ENCODE peak calls at places on chromosomes 12 and 14, in eight cellular contexts. One of them, this sample, is unnamed. For H3K36me3 and H3K27me3, the result is how much of the 10 kb centered on the place peaks cover.

GRCh38 chr14:96263347-96264199 is 7.6 kb downstream of the BDKRB1 start:
- DNase-seq in mammary epithelial cell: no peak
- DNase-seq in body of pancreas: no peak
- DNase-seq in testis: no peak
- DNase-seq in CD8-positive, alpha-beta memory T cell: no peak
- DNase-seq in brain microvascular endothelial cell: no peak
- DNase-seq in Caco-2: no peak
- DNase-seq in colonic mucosa: peak
- DNase-seq in this sample: peak

GRCh38 chr12:26017484-26018211 is 59.2 kb downstream of the RASSF8 start:
- DNase-seq in brain microvascular endothelial cell: no peak
- DNase-seq in mammary epithelial cell: peak
- DNase-seq in testis: peak
- DNase-seq in body of pancreas: peak
- DNase-seq in Caco-2: peak
- DNase-seq in colonic mucosa: peak
- DNase-seq in CD8-positive, alpha-beta memory T cell: no peak
- DNase-seq in this sample: peak

GRCh38 chr12:44795970-44796369 is 80.1 kb downstream of the NELL2 start:
- DNase-seq in CD8-positive, alpha-beta memory T cell: no peak
- DNase-seq in body of pancreas: no peak
- DNase-seq in testis: no peak
- DNase-seq in Caco-2: no peak
- DNase-seq in colonic mucosa: no peak
- DNase-seq in brain microvascular endothelial cell: no peak
- DNase-seq in mammary epithelial cell: no peak
- DNase-seq in this sample: no peak

GRCh38 chr12:123058980-123059379 is 78.5 kb downstream of the ARL6IP4 start:
- DNase-seq in brain microvascular endothelial cell: no peak
- DNase-seq in Caco-2: no peak
- DNase-seq in testis: peak
- DNase-seq in colonic mucosa: no peak
- DNase-seq in body of pancreas: no peak
- DNase-seq in mammary epithelial cell: no peak
- DNase-seq in CD8-positive, alpha-beta memory T cell: no peak
- DNase-seq in this sample: no peak

GRCh38 chr14:20873370-20874177 is 17.6 kb upstream of the RNASE3 start:
- DNase-seq in colonic mucosa: peak
- DNase-seq in CD8-positive, alpha-beta memory T cell: peak
- DNase-seq in Caco-2: peak
- DNase-seq in testis: peak
- DNase-seq in body of pancreas: peak
- DNase-seq in brain microvascular endothelial cell: peak
- DNase-seq in mammary epithelial cell: peak
- DNase-seq in this sample: peak

GRCh38 chr12:98478606-98479005 is 36.8 kb upstream of the TMPO start:
- DNase-seq in mammary epithelial cell: peak
- DNase-seq in brain microvascular endothelial cell: no peak
- DNase-seq in Caco-2: no peak
- DNase-seq in body of pancreas: no peak
- DNase-seq in CD8-positive, alpha-beta memory T cell: no peak
- DNase-seq in colonic mucosa: no peak
- DNase-seq in testis: no peak
- DNase-seq in this sample: no peak

GRCh38 chr14:103518416-103519042 is 4.1 kb downstream of the CKB start:
- DNase-seq in CD8-positive, alpha-beta memory T cell: peak
- DNase-seq in testis: peak
- DNase-seq in mammary epithelial cell: peak
- DNase-seq in colonic mucosa: peak
- DNase-seq in brain microvascular endothelial cell: no peak
- DNase-seq in Caco-2: peak
- DNase-seq in body of pancreas: peak
- DNase-seq in this sample: peak

GRCh38 chr14:103520657-103521437 is 1.8 kb downstream of the CKB start:
- DNase-seq in body of pancreas: peak
- DNase-seq in testis: peak
- DNase-seq in Caco-2: no peak
- DNase-seq in CD8-positive, alpha-beta memory T cell: peak
- DNase-seq in mammary epithelial cell: peak
- DNase-seq in brain microvascular endothelial cell: peak
- DNase-seq in colonic mucosa: peak
- DNase-seq in this sample: peak

GRCh38 chr12:22821985-22822384 is 197.0 kb downstream of the ETNK1 start:
- DNase-seq in body of pancreas: no peak
- DNase-seq in Caco-2: no peak
- DNase-seq in brain microvascular endothelial cell: peak
- DNase-seq in CD8-positive, alpha-beta memory T cell: no peak
- DNase-seq in colonic mucosa: no peak
- DNase-seq in mammary epithelial cell: no peak
- DNase-seq in testis: no peak
- DNase-seq in this sample: no peak

GRCh38 chr14:96271421-96271762 is 15.4 kb downstream of the BDKRB1 start:
- DNase-seq in Caco-2: no peak
- DNase-seq in mammary epithelial cell: peak
- DNase-seq in CD8-positive, alpha-beta memory T cell: no peak
- DNase-seq in testis: no peak
- DNase-seq in body of pancreas: no peak
- DNase-seq in colonic mucosa: no peak
- DNase-seq in brain microvascular endothelial cell: no peak
- DNase-seq in this sample: no peak

GRCh38 chr12:121061831-121062230 is 22.8 kb upstream of the OASL start:
- DNase-seq in testis: no peak
- DNase-seq in body of pancreas: no peak
- DNase-seq in Caco-2: no peak
- DNase-seq in colonic mucosa: no peak
- DNase-seq in brain microvascular endothelial cell: no peak
- DNase-seq in mammary epithelial cell: no peak
- DNase-seq in CD8-positive, alpha-beta memory T cell: no peak
- DNase-seq in this sample: no peak

GRCh38 chr12:26940820-26941219 is 2.5 kb downstream of the FGFR1OP2 start:
- DNase-seq in colonic mucosa: no peak
- DNase-seq in mammary epithelial cell: no peak
- DNase-seq in body of pancreas: no peak
- DNase-seq in Caco-2: no peak
- DNase-seq in brain microvascular endothelial cell: peak
- DNase-seq in testis: no peak
- DNase-seq in CD8-positive, alpha-beta memory T cell: no peak
- DNase-seq in this sample: no peak

GRCh38 chr12:95003213-95003920 is at the start of gene NDUFA12:
- DNase-seq in mammary epithelial cell: peak
- DNase-seq in brain microvascular endothelial cell: peak
- DNase-seq in body of pancreas: peak
- DNase-seq in Caco-2: peak
- DNase-seq in testis: peak
- DNase-seq in colonic mucosa: peak
- DNase-seq in CD8-positive, alpha-beta memory T cell: peak
- DNase-seq in this sample: peak
- H3K36me3 ChIP-seq in mammary epithelial cell: under half
- H3K36me3 ChIP-seq in brain microvascular endothelial cell: under half
- H3K36me3 ChIP-seq in body of pancreas: under half
- H3K36me3 ChIP-seq in Caco-2: under half
- H3K36me3 ChIP-seq in testis: under half
- H3K36me3 ChIP-seq in colonic mucosa: under half
- H3K36me3 ChIP-seq in CD8-positive, alpha-beta memory T cell: under half
- H3K36me3 ChIP-seq in this sample: under half

GRCh38 chr14:24369463-24369862 is 1.5 kb downstream of the NFATC4 start:
- DNase-seq in mammary epithelial cell: no peak
- DNase-seq in CD8-positive, alpha-beta memory T cell: no peak
- DNase-seq in Caco-2: no peak
- DNase-seq in testis: no peak
- DNase-seq in colonic mucosa: no peak
- DNase-seq in body of pancreas: no peak
- DNase-seq in brain microvascular endothelial cell: no peak
- DNase-seq in this sample: no peak
- H3K4me3 ChIP-seq in mammary epithelial cell: no peak
- H3K4me3 ChIP-seq in CD8-positive, alpha-beta memory T cell: no peak
- H3K4me3 ChIP-seq in Caco-2: no peak
- H3K4me3 ChIP-seq in testis: no peak
- H3K4me3 ChIP-seq in colonic mucosa: no peak
- H3K4me3 ChIP-seq in body of pancreas: no peak
- H3K4me3 ChIP-seq in brain microvascular endothelial cell: peak
- H3K4me3 ChIP-seq in this sample: no peak

GRCh38 chr12:109308534-109309440 is at the start of gene FOXN4:
- DNase-seq in Caco-2: peak
- DNase-seq in testis: peak
- DNase-seq in colonic mucosa: no peak
- DNase-seq in CD8-positive, alpha-beta memory T cell: no peak
- DNase-seq in body of pancreas: no peak
- DNase-seq in brain microvascular endothelial cell: no peak
- DNase-seq in mammary epithelial cell: no peak
- DNase-seq in this sample: peak
- H3K27me3 ChIP-seq in Caco-2: under half
- H3K27me3 ChIP-seq in testis: under half
- H3K27me3 ChIP-seq in colonic mucosa: under half
- H3K27me3 ChIP-seq in CD8-positive, alpha-beta memory T cell: under half
- H3K27me3 ChIP-seq in body of pancreas: under half
- H3K27me3 ChIP-seq in brain microvascular endothelial cell: half or more
- H3K27me3 ChIP-seq in mammary epithelial cell: under half
- H3K27me3 ChIP-seq in this sample: under half

GRCh38 chr14:101835566-101835965 is 74.1 kb downstream of the PPP2R5C start:
- DNase-seq in Caco-2: no peak
- DNase-seq in body of pancreas: no peak
- DNase-seq in CD8-positive, alpha-beta memory T cell: no peak
- DNase-seq in brain microvascular endothelial cell: no peak
- DNase-seq in mammary epithelial cell: no peak
- DNase-seq in testis: no peak
- DNase-seq in colonic mucosa: no peak
- DNase-seq in this sample: no peak

GRCh38 chr14:101833045-101833444 is 71.5 kb downstream of the PPP2R5C start:
- DNase-seq in Caco-2: no peak
- DNase-seq in brain microvascular endothelial cell: no peak
- DNase-seq in mammary epithelial cell: no peak
- DNase-seq in colonic mucosa: no peak
- DNase-seq in testis: peak
- DNase-seq in CD8-positive, alpha-beta memory T cell: no peak
- DNase-seq in body of pancreas: peak
- DNase-seq in this sample: no peak

GRCh38 chr14:101836131-101836530 is 74.6 kb downstream of the PPP2R5C start:
- DNase-seq in body of pancreas: no peak
- DNase-seq in CD8-positive, alpha-beta memory T cell: no peak
- DNase-seq in testis: peak
- DNase-seq in colonic mucosa: no peak
- DNase-seq in mammary epithelial cell: no peak
- DNase-seq in brain microvascular endothelial cell: peak
- DNase-seq in Caco-2: no peak
- DNase-seq in this sample: no peak

GRCh38 chr14:101835166-101835557 is 73.7 kb downstream of the PPP2R5C start:
- DNase-seq in body of pancreas: no peak
- DNase-seq in mammary epithelial cell: no peak
- DNase-seq in testis: no peak
- DNase-seq in brain microvascular endothelial cell: no peak
- DNase-seq in colonic mucosa: no peak
- DNase-seq in Caco-2: no peak
- DNase-seq in CD8-positive, alpha-beta memory T cell: no peak
- DNase-seq in this sample: no peak

DNA sequence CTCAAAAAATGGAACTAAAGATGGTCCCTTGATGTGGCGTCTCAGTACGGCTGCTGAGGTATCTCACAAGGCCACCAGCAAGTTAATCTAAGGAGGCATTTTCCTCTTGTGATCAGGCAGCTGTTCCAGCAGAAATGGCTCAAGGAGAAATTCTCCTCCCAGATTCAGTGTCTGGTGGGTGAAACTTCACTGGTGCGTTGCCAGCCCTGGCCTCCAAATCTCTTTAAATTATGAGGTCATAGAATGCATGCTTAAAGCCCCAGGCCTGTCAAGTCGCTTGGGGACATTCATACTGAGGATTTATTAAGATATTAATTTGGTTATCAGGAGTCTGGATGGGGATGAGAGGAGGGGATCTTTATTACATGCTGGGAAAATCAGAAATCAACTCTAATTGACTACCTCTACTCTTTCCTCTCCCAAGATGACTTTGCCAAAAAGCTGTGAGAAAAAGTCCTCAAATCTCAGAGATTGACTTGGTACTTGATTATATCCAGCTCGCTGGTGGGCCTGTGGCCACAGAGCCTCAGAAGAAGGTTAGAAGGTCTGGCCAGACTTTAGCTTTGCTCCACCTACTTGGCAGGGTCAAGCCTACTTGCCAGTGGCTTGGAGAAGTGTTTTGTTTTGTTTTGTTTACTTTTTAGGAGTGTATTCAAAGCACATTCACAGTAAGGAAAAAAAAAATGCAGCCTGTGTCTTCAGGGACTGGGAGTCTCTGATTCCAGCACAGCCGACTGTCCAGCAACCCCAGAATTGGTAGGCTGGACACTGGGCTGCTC is 73.1 kb downstream of the PPP2R5C start:
- DNase-seq in colonic mucosa: no peak
- DNase-seq in Caco-2: no peak
- DNase-seq in testis: peak
- DNase-seq in body of pancreas: no peak
- DNase-seq in CD8-positive, alpha-beta memory T cell: no peak
- DNase-seq in mammary epithelial cell: no peak
- DNase-seq in brain microvascular endothelial cell: no peak
- DNase-seq in this sample: no peak
- H3K36me3 ChIP-seq in colonic mucosa: under half
- H3K36me3 ChIP-seq in Caco-2: under half
- H3K36me3 ChIP-seq in testis: under half
- H3K36me3 ChIP-seq in body of pancreas: under half
- H3K36me3 ChIP-seq in CD8-positive, alpha-beta memory T cell: under half
- H3K36me3 ChIP-seq in mammary epithelial cell: under half
- H3K36me3 ChIP-seq in brain microvascular endothelial cell: under half
- H3K36me3 ChIP-seq in this sample: under half

GRCh38 chr12:112406519-112407488 is 2.6 kb downstream of the RPL6 start:
- DNase-seq in CD8-positive, alpha-beta memory T cell: no peak
- DNase-seq in mammary epithelial cell: no peak
- DNase-seq in testis: no peak
- DNase-seq in brain microvascular endothelial cell: no peak
- DNase-seq in Caco-2: no peak
- DNase-seq in body of pancreas: no peak
- DNase-seq in colonic mucosa: no peak
- DNase-seq in this sample: no peak
- H3K4me3 ChIP-seq in CD8-positive, alpha-beta memory T cell: no peak
- H3K4me3 ChIP-seq in mammary epithelial cell: peak
- H3K4me3 ChIP-seq in testis: no peak
- H3K4me3 ChIP-seq in brain microvascular endothelial cell: peak
- H3K4me3 ChIP-seq in Caco-2: no peak
- H3K4me3 ChIP-seq in body of pancreas: no peak
- H3K4me3 ChIP-seq in colonic mucosa: no peak
- H3K4me3 ChIP-seq in this sample: no peak

DNA sequence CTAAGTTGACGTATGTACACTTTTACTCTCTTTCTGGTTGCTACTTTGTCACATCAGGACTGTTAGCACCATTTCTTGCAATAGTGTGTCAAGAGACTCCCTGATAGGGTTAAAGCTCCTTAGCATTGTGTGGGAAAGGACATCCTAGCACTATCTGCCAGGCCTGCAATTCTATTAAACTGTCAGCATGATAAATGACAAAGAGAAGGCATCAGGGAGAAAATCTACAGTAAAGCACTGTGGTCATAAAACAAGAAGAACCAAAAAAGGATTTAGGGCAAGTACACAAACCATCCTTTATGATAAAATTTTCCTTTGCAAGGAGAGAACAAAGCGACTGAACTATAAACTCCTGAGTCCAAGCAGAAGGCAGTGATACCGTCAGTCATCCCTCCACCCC is 31.3 kb upstream of the SLC35F4 start:
- DNase-seq in CD8-positive, alpha-beta memory T cell: no peak
- DNase-seq in mammary epithelial cell: no peak
- DNase-seq in body of pancreas: no peak
- DNase-seq in testis: no peak
- DNase-seq in brain microvascular endothelial cell: no peak
- DNase-seq in colonic mucosa: no peak
- DNase-seq in Caco-2: no peak
- DNase-seq in this sample: no peak
- H3K27me3 ChIP-seq in CD8-positive, alpha-beta memory T cell: under half
- H3K27me3 ChIP-seq in mammary epithelial cell: under half
- H3K27me3 ChIP-seq in body of pancreas: under half
- H3K27me3 ChIP-seq in testis: under half
- H3K27me3 ChIP-seq in brain microvascular endothelial cell: under half
- H3K27me3 ChIP-seq in colonic mucosa: under half
- H3K27me3 ChIP-seq in Caco-2: under half
- H3K27me3 ChIP-seq in this sample: under half